ENCODE peak calls at places on chromosomes 4 and X, in ten cellular contexts. T, G, J, W, N, F, I, X, R and Q are unnamed samples.

GRCh38 chr4:109171098-109171497 is 131.4 kb downstream of the COL25A1 start:
- DNase-seq in I (no peak), X (no peak), F (no peak), W (no peak), R (no peak), G (no peak), J (no peak), N (no peak), T (no peak), Q (no peak)

GRCh38 chr4:112284662-112285411 is 867 bp downstream of the TIFA start:
- DNase-seq in I (no peak), J (peak), T (peak), N (peak), W (peak), F (peak), X (no peak), R (peak), G (peak), Q (no peak)

GRCh38 chrX:137428251-137428661 is 137.7 kb upstream of the ZIC3 start:
- DNase-seq in X (no peak), I (no peak), R (no peak), J (peak), W (no peak), T (no peak), G (no peak), N (no peak), F (no peak), Q (no peak)

GRCh38 chr4:74291468-74291867 is 16.8 kb upstream of the EPGN start:
- DNase-seq in T (no peak), G (no peak), F (no peak), I (no peak), N (no peak), J (no peak), X (no peak), R (no peak), W (no peak), Q (no peak)

GRCh38 chr4:90159193-90159592 is 32.0 kb downstream of the CCSER1 start:
- DNase-seq in T (no peak), W (no peak), N (peak), R (no peak), X (no peak), J (no peak), F (peak), G (no peak), I (no peak), Q (no peak)

GRCh38 chrX:19630228-19630627 is 114.9 kb upstream of the MAP3K15 start:
- DNase-seq in F (no peak), R (no peak), I (no peak), W (no peak), X (no peak), N (no peak), J (no peak), G (no peak), T (no peak), Q (no peak)

GRCh38 chrX:119288890-119289393 is 52.9 kb downstream of the PGRMC1 start:
- DNase-seq in T (no peak), X (no peak), W (no peak), J (no peak), G (no peak), F (no peak), N (no peak), I (no peak), R (no peak), Q (no peak)

GRCh38 chr4:48141048-48141447 is 7.0 kb upstream of the TXK start:
- DNase-seq in F (peak), W (no peak), J (peak), I (no peak), X (no peak), G (no peak), R (no peak), T (peak), N (peak), Q (no peak)

GRCh38 chrX:48595929-48596328 is 1.4 kb upstream of the WDR13 start:
- DNase-seq in R (no peak), W (no peak), X (no peak), J (no peak), N (no peak), I (no peak), T (no peak), F (no peak), G (no peak), Q (no peak)

DNA sequence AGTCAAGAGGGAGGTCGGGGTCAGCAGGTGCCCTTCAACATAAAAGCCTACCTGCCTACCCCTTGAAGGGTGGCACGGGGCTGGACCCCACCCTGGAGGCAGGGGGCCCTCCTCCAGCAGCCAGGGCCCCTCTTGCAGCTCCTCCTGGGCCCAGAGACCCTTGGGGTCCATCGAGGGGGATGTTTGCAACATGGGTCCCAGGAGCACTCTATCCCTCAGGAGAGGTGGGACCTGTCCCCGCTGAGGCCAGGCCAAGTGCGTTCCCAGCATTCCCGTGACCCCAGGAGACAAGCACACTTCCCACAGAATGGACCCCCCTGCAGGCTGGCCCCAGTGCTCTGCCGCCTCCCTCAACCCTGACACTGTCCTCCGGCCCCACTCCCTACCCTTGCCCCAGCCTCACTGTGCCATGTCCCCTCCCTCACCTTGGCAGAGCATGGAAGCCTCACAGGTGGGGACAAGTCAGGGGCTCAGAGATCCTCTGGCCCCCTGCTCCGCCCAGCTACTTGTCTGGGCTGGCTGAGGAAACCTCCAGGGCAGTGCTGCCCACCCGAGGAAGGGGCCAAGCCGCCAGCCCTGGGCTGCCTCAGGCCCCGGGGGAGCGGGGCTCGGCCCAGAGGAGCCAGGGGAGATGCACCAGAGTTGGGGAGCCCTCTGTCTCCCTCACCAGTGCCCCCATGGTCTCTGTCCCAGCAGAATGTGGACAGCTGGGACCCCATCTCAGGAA is 2.2 kb downstream of the MXD4 start:
- DNase-seq in X (peak), R (peak), N (no peak), F (no peak), I (no peak), G (peak), W (no peak), T (no peak), J (no peak), Q (no peak)
- H3K4me3 ChIP-seq in X (peak), R (peak), N (peak), F (peak), I (no peak), G (no peak), W (no peak), T (no peak), J (peak), Q (peak)

GRCh38 chrX:42530027-42530426 is 247.9 kb downstream of the PPP1R2C start:
- DNase-seq in R (no peak), J (peak), T (no peak), I (no peak), N (peak), G (peak), W (no peak), X (no peak), F (peak), Q (peak)
- TF ChIP-seq CTCF in R (no peak), J (peak), T (no peak), I (no peak), N (peak), G (no peak), W (no peak), X (no peak), F (no peak), Q (peak)

GRCh38 chr4:52716364-52717151 is 34.7 kb downstream of the ERVMER34-1 start:
- DNase-seq in T (no peak), X (no peak), N (no peak), G (no peak), W (no peak), J (no peak), R (no peak), F (no peak), I (peak), Q (no peak)
- H3K4me3 ChIP-seq in T (no peak), X (no peak), N (no peak), G (no peak), W (no peak), J (no peak), R (no peak), F (no peak), I (no peak), Q (no peak)

DNA sequence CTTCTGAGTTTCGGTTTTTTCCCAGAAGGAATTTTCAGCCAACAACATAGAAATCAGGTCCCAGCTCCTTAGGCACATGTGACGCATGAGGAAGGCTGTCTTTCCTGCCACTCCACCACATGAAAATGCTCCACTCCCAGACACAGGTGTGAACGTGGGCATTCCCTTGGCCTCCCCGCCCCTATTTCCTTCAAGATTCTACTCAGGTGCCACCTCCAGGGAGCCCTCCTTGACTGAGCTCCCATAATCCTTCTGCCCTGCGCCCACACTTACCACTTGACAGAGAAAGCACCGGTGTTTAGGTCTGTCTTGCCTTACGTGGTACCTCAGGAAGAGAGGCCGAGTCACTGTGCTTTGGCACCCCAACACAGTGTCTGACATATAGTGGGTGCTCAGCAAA is 44.4 kb upstream of the CENPU start:
- DNase-seq in N (no peak), I (no peak), R (no peak), T (no peak), J (no peak), X (no peak), G (no peak), W (no peak), F (no peak), Q (no peak)
- TF ChIP-seq CTCF in N (no peak), I (no peak), R (no peak), T (no peak), J (no peak), X (no peak), G (no peak), W (no peak), F (no peak), Q (no peak)